ENCODE peak calls at places on chromosomes 1 and 21, in ten cellular contexts. H is body of pancreas, L is GM12878, D is right lobe of liver, C is upper lobe of left lung, M is IMR-90, E is K562, V is HCT116, B is gastrocnemius medialis, N is A549. W is an unnamed sample. For H3K4me1, the result is how much of the 10 kb centered on the place peaks cover.

GRCh38 chr1:160548960-160549664 is 26.1 kb upstream of the SLAMF6 start:
- ATAC-seq in V (no peak), C (no peak), H (no peak), N (no peak), L (peak), M (no peak), B (no peak), D (no peak), E (peak), W (no peak)

GRCh38 chr21:39034590-39035536 is 148.4 kb downstream of the PSMG1 start:
- ATAC-seq in L (no peak), C (no peak), M (no peak), V (no peak), D (peak), B (no peak), H (no peak), N (no peak), E (no peak), W (no peak)

GRCh38 chr1:204197068-204197467 is 777 bp upstream of the KISS1 start:
- ATAC-seq in E (no peak), D (peak), B (no peak), V (no peak), C (no peak), M (no peak), N (no peak), L (no peak), H (no peak), W (no peak)

GRCh38 chr1:234746798-234747196 is 136.8 kb upstream of the IRF2BP2 start:
- ATAC-seq in V (peak), L (no peak), E (peak), D (no peak), M (no peak), N (no peak), H (no peak), C (no peak), B (no peak), W (no peak)

GRCh38 chr1:224492015-224492414 is 57.4 kb upstream of the WDR26 start:
- ATAC-seq in E (no peak), N (no peak), D (no peak), B (no peak), L (no peak), H (no peak), V (no peak), C (no peak), M (no peak), W (no peak)

GRCh38 chr1:27594542-27595510 is 9.1 kb downstream of the AHDC1 start:
- ATAC-seq in D (no peak), N (no peak), M (peak), B (peak), L (peak), E (no peak), H (no peak), V (no peak), C (peak), W (no peak)

GRCh38 chr1:229060140-229060539 is 210.8 kb upstream of the RAB4A start:
- ATAC-seq in V (no peak), C (no peak), M (no peak), E (no peak), B (no peak), N (no peak), D (peak), L (no peak), H (no peak), W (no peak)

GRCh38 chr21:31931644-31932469 is 59.0 kb downstream of the HUNK start:
- ATAC-seq in E (no peak), D (no peak), B (no peak), V (no peak), L (no peak), C (no peak), M (no peak), N (no peak), H (no peak), W (no peak)

GRCh38 chr1:79369091-79369490 is 362.6 kb upstream of the ADGRL4 start:
- ATAC-seq in V (no peak), L (no peak), M (no peak), N (no peak), D (no peak), C (no peak), E (no peak), B (no peak), H (no peak), W (no peak)

GRCh38 chr1:94315552-94316116 is 78.2 kb upstream of the ARHGAP29 start:
- ATAC-seq in M (no peak), L (no peak), B (no peak), V (no peak), D (peak), H (peak), N (no peak), E (no peak), C (no peak), W (no peak)

GRCh38 chr1:33727310-33727709 is 136.6 kb upstream of the HMGB4 start:
- ATAC-seq in E (no peak), B (no peak), N (no peak), C (no peak), L (no peak), H (no peak), M (no peak), V (no peak), D (no peak), W (no peak)

GRCh38 chr21:42466700-42467612 is 29.1 kb downstream of the RSPH1 start:
- ATAC-seq in M (no peak), C (peak), V (peak), N (no peak), D (peak), L (peak), B (peak), H (no peak), E (peak), W (peak)

GRCh38 chr1:225889743-225890142 is 797 bp upstream of the LEFTY1 start:
- ATAC-seq in L (no peak), H (no peak), B (no peak), D (peak), C (no peak), M (no peak), E (no peak), N (no peak), V (no peak), W (no peak)

GRCh38 chr1:59150537-59151386 is 146.1 kb upstream of the FGGY start:
- ATAC-seq in E (no peak), H (peak), B (peak), M (peak), C (peak), D (peak), N (peak), L (peak), V (peak), W (peak)

GRCh38 chr1:84155517-84155916 is 11.4 kb downstream of the PRKACB start:
- ATAC-seq in H (no peak), N (no peak), B (no peak), V (no peak), D (no peak), L (no peak), E (no peak), C (no peak), M (no peak), W (no peak)

GRCh38 chr1:53893999-53894636 is at the start of gene DIO1:
- ATAC-seq in V (no peak), N (no peak), M (no peak), B (no peak), E (no peak), C (no peak), D (peak), H (no peak), L (peak), W (no peak)

GRCh38 chr1:157311730-157312269 is 173.6 kb upstream of the ETV3 start:
- ATAC-seq in L (no peak), E (peak), D (no peak), V (no peak), N (no peak), M (no peak), H (no peak), C (peak), B (no peak), W (no peak)

GRCh38 chr21:32483293-32483595 is 70.7 kb downstream of the EVA1C start:
- ATAC-seq in C (peak), H (no peak), M (no peak), B (no peak), D (no peak), N (no peak), E (no peak), L (no peak), V (no peak), W (no peak)

GRCh38 chr21:39840373-39841097 is 26.7 kb upstream of the PCP4 start:
- ATAC-seq in B (no peak), V (no peak), L (no peak), H (no peak), C (peak), E (no peak), D (no peak), N (no peak), M (no peak), W (no peak)

GRCh38 chr1:235069577-235070563 is 58.8 kb downstream of the TOMM20 start:
- ATAC-seq in L (no peak), N (peak), V (no peak), D (peak), B (peak), C (peak), M (peak), E (no peak), H (peak), W (peak)

GRCh38 chr1:114749835-114750234 is 7.9 kb downstream of the CSDE1 start:
- ATAC-seq in V (no peak), D (no peak), M (no peak), E (no peak), B (no peak), L (no peak), N (no peak), H (no peak), C (no peak), W (no peak)

GRCh38 chr21:39610705-39611104 is 2.0 kb upstream of the B3GALT5 start:
- ATAC-seq in N (no peak), M (no peak), L (no peak), B (no peak), H (peak), E (peak), D (no peak), V (peak), C (no peak), W (no peak)

GRCh38 chr1:5769146-5769545 is 223.1 kb downstream of the NPHP4 start:
- ATAC-seq in L (no peak), H (no peak), E (no peak), C (no peak), M (no peak), V (no peak), D (no peak), N (no peak), B (no peak), W (no peak)

GRCh38 chr1:197951617-197952175 is 34.5 kb downstream of the LHX9 start:
- ATAC-seq in H (no peak), M (no peak), V (no peak), N (no peak), B (no peak), L (no peak), D (no peak), C (no peak), E (no peak), W (no peak)

DNA sequence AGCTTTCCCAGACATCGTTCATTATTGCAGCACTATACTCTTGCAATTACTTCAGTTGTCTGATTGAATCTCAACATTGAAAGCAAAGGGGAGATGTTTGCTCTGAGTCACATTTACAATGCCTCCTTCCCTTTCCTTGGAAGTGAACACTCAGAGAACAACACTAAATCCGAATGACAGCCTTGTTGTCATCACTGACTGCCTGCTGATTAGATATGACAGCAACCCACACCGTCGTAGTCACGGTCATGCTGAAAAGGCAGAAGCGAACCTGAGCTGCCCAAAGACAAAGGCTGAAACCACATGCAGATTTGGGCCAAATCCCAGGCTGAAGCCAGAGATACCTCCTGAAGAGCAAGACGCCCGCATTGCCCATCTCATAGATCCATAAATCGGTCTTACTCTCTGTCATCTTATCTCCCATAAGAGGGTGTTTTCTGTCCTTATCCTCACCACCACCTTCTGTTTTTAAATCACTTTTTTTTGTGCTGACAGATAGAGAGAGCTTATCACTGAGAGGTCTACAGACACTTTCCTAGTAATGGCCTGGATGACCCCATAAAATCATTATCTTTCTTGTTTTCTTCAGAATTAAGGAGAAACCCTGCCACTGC is 47.5 kb downstream of the TMCO4 start:
- ATAC-seq in V (no peak), M (no peak), B (no peak), D (no peak), N (no peak), E (peak), H (no peak), L (no peak), C (no peak), W (no peak)
- H3K4me1 ChIP-seq in V (under half), M (under half), B (under half), D (under half), N (under half), E (under half), H (under half), L (under half), C (under half), W (under half)

GRCh38 chr21:44682580-44683151 is 703 bp upstream of the KRTAP12-1 start:
- ATAC-seq in H (no peak), V (no peak), D (no peak), N (no peak), L (no peak), M (no peak), B (no peak), C (no peak), E (peak), W (no peak)

GRCh38 chr21:44681152-44681551 is 811 bp downstream of the KRTAP12-1 start:
- ATAC-seq in B (no peak), D (no peak), M (no peak), N (no peak), V (no peak), E (no peak), H (no peak), C (no peak), L (no peak), W (no peak)

GRCh38 chr21:44681861-44682579 is at the start of gene KRTAP12-1:
- ATAC-seq in N (no peak), L (no peak), M (no peak), C (no peak), H (no peak), V (peak), D (no peak), B (no peak), E (no peak), W (no peak)

GRCh38 chr21:44671911-44672310 is 5.2 kb upstream of the KRTAP12-2 start:
- ATAC-seq in E (no peak), B (no peak), D (no peak), V (no peak), H (no peak), L (no peak), N (no peak), C (no peak), M (no peak), W (no peak)

GRCh38 chr21:44677881-44678280 is 4.1 kb downstream of the KRTAP12-1 start:
- ATAC-seq in L (no peak), H (no peak), V (no peak), M (no peak), C (no peak), E (no peak), N (no peak), B (no peak), D (no peak), W (no peak)
- TF ChIP-seq POLR2A in L (no peak), H (no peak), V (no peak), M (no peak), C (no peak), E (no peak), N (no peak), B (no peak), D (no peak), W (no peak)

GRCh38 chr1:205811660-205812059 is 1.3 kb downstream of the SLC41A1 start:
- ATAC-seq in E (peak), M (no peak), N (no peak), C (no peak), B (peak), V (no peak), D (no peak), H (peak), L (no peak), W (no peak)

GRCh38 chr1:205809942-205810345 is 3.1 kb downstream of the SLC41A1 start:
- ATAC-seq in D (no peak), C (no peak), E (no peak), L (no peak), H (no peak), N (no peak), B (no peak), M (no peak), V (no peak), W (no peak)

GRCh38 chr1:205809469-205809868 is 3.5 kb downstream of the SLC41A1 start:
- ATAC-seq in M (no peak), D (no peak), V (no peak), L (no peak), B (no peak), N (no peak), H (no peak), E (no peak), C (no peak), W (no peak)

GRCh38 chr1:205812271-205812877 is 624 bp downstream of the SLC41A1 start:
- ATAC-seq in C (peak), H (peak), E (peak), V (peak), N (peak), L (peak), M (peak), D (peak), B (peak), W (peak)

DNA sequence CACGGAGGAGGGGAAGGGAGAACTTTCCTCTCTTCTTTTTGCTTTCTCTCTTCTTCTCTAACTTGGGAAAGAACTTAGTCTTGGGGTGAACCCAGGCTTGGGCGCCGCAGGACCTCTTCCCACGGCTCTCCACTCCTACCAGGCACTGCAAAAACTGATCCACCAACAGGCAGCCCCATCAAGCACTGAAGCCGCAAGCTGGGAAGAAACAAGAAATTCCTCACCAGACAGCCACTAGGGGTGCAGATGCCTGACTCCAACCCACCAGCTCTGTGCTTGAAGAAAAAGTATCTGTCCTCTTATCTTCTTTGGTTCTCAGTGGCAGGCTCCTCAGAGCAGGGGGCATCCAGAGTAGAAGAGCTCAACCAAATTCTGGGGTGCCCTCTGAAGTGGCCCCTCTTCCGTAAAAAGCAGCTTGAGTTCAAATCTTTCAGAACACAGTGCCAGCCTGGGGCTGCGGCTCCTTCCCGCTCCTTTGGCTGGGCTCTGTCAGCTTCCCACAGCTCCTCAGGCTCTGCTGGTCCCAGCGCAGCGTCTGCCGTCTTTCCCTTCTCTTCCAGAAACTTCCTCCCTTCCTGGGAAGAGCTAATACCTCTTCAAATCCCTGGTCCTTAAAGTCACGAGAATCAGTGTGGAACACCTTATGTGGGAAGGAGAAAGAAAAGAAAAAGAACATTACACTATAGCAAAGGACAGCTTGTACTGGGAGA is 2.4 kb downstream of the SLC41A1 start:
- ATAC-seq in D (no peak), E (peak), N (no peak), H (no peak), V (no peak), C (no peak), L (no peak), M (no peak), B (no peak), W (no peak)
- TF ChIP-seq CTCF in D (no peak), E (peak), N (peak), H (peak), V (no peak), C (no peak), L (peak), M (peak), B (no peak), W (peak)

DNA sequence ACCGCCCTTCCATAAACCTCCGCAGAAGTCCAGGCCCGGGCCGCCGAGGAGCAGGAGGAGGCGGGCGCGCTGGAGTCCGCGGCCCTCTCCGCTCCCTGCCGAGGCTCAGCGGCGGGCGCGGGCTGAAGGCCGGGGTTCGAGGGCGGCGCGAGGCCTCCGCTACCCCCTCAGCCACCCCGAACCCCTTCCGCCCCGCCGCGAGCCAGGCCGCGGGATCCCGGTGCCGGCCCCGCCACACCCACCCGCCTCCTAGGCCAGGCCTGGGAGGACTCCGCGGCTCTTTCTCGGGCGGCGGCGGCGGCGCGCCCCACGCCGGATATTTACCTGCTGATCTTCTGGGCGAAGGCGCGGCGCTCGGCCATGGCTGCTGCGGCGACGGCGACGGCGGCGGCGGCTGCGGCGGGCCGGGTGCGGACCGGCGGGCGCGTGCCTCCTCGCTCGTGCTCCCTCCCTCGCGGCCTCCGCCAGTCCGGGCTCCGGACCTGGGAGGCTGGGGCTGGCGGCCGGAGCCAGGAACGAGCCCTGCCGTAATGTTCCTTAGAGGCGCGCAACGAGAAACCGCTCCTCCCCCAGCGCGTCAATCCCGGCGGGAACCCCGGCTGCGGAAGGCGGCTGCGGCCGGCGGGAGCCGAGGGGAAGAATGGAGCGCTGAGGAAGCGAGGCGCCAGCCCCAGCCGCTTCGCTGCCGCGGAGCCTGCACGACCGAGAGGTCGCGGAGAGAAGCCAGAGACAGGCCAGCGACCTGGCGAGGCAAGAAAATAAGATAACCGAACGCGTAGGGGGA is at the start of gene DOCK7:
- ATAC-seq in V (peak), E (peak), D (peak), B (peak), H (peak), L (peak), N (peak), C (peak), M (peak), W (peak)
- H3K4me1 ChIP-seq in V (under half), E (under half), D (under half), B (under half), H (under half), L (under half), N (under half), C (under half), M (under half), W (under half)

DNA sequence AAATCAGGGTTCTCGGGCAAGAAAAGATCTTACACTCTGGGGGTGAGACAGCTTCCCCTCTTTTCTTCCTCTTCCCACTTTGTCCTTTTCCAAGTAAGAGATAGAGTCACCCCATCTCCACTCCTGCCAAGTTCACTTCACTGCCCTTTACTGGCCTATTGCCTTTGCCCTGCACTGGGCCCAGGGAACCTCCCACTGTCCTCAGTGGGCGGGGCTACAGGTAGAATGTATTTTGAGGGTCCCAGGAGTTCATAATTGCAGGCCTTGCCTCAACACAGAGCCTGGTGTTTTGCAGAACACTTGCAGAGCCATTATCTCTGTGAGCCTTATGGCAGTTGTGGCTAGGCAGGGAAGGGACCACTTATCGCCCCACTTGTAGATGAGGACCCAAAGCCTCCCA is 3.3 kb downstream of the AMPD2 start:
- ATAC-seq in M (no peak), L (no peak), V (no peak), B (no peak), E (no peak), D (no peak), N (no peak), H (no peak), C (no peak), W (no peak)
- TF ChIP-seq POLR2A in M (no peak), L (no peak), V (no peak), B (no peak), E (no peak), D (no peak), N (no peak), H (no peak), C (no peak), W (no peak)

DNA sequence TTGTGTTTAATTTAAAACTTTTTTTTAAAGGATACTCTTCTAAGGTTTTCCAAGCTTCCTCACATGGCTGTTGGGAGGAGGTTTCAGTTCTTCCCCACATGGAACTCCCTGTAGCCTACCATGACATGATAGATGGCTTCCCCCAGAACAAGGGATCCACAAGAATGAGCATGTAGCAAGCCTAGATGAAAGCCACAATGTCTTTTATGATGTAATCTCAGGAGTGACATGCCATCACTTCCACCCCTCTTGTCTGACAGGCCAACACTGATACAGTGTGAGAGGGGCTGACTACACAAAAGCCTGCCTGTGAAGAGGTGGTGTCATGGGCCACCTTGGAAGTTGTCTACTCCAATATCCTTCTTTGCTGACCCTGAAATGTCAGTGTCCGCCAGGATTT is 32.0 kb downstream of the CD34 start:
- ATAC-seq in D (no peak), H (no peak), N (no peak), C (no peak), V (no peak), E (peak), M (no peak), L (peak), B (no peak), W (no peak)
- TF ChIP-seq CTCF in D (no peak), H (no peak), N (no peak), C (no peak), V (no peak), E (no peak), M (no peak), L (no peak), B (no peak), W (no peak)

W was measured in gastroesophageal sphincter.